ENCODE peak calls at places on chromosomes 4 and X, in four cellular contexts. F is fibroblast of the aortic adventitia, E is endothelial cell, W is natural killer cell. R is an unnamed sample.

GRCh38 chrX:132033166-132033565 is 10.1 kb downstream of the STK26 start:
- DNase-seq in E (no peak), F (no peak), W (no peak), R (no peak)

GRCh38 chrX:81195712-81196111 is 6.0 kb downstream of the HMGN5 start:
- DNase-seq in F (peak; percentile 66), E (peak; percentile 42), W (peak; percentile 28), R (peak; percentile 16)

GRCh38 chrX:115591420-115591819 is 30.4 kb downstream of the PLS3 start:
- DNase-seq in W (no peak), E (no peak), F (no peak), R (no peak)

GRCh38 chr4:99054428-99054994 is 34.1 kb downstream of the ADH5 start:
- DNase-seq in W (no peak), E (no peak), F (no peak), R (no peak)

GRCh38 chr4:152513078-152513477 is 22.8 kb downstream of the FBXW7 start:
- DNase-seq in F (no peak), E (no peak), W (no peak), R (no peak)

GRCh38 chrX:121256653-121257052 is 209.2 kb downstream of the GLUD2 start:
- DNase-seq in E (no peak), W (no peak), F (peak; percentile 25), R (no peak)

GRCh38 chrX:137033774-137034507 is at the start of gene GPR101:
- DNase-seq in W (no peak), F (no peak), E (no peak), R (no peak)

GRCh38 chr4:26248647-26249046 is 72.2 kb upstream of the RBPJ start:
- DNase-seq in W (no peak), F (peak; percentile 91), E (no peak), R (no peak)

GRCh38 chrX:154409222-154409871 is at the start of gene DNASE1L1:
- DNase-seq in W (peak; percentile 30), E (peak; percentile 69), F (peak; percentile 78), R (peak; percentile 63)

GRCh38 chr4:8350841-8351461 is 81.4 kb downstream of the HTRA3 start:
- DNase-seq in W (no peak), F (no peak), E (no peak), R (no peak)

GRCh38 chrX:13067842-13068241 is 23.4 kb upstream of the FAM9C start:
- DNase-seq in F (no peak), E (no peak), W (no peak), R (no peak)

GRCh38 chrX:115147220-115147619 is 42.0 kb upstream of the RBMXL3 start:
- DNase-seq in E (no peak), F (peak; percentile 50), W (no peak), R (no peak)

GRCh38 chrX:126723881-126724280 is 95.6 kb upstream of the PRR32 start:
- DNase-seq in W (no peak), F (no peak), E (no peak), R (no peak)

GRCh38 chr4:87391783-87392054 is 731 bp upstream of the HSD17B11 start:
- DNase-seq in W (no peak), E (no peak), F (no peak), R (no peak)

GRCh38 chr4:175916636-175917351 is 104.7 kb upstream of the GPM6A start:
- DNase-seq in W (no peak), F (no peak), E (no peak), R (no peak)

GRCh38 chrX:108310511-108310910 is 127.7 kb downstream of the COL4A6 start:
- DNase-seq in E (no peak), W (no peak), F (peak; percentile 58), R (no peak)

GRCh38 chrX:72061091-72061490 is 70.6 kb downstream of the RTL5 start:
- DNase-seq in E (no peak), W (no peak), F (peak; percentile 12), R (no peak)

GRCh38 chrX:48905090-48905790 is 6.2 kb downstream of the SLC35A2 start:
- DNase-seq in F (no peak), E (no peak), W (no peak), R (no peak)

GRCh38 chr4:7680106-7680505 is 245.4 kb upstream of the PSAPL1 start:
- DNase-seq in W (no peak), F (no peak), E (no peak), R (no peak)

GRCh38 chr4:48594185-48594584 is 104.1 kb downstream of the ZAR1 start:
- DNase-seq in E (peak; percentile 42), W (no peak), F (peak; percentile 18), R (no peak)

GRCh38 chr4:34676390-34676789 is 1567.9 kb downstream of the ARAP2 start:
- DNase-seq in E (no peak), W (no peak), F (no peak), R (no peak)

GRCh38 chr4:80767944-80768343 is 262.6 kb upstream of the BMP3 start:
- DNase-seq in E (no peak), F (no peak), W (no peak), R (no peak)

GRCh38 chr4:91198951-91199350 is 1071.8 kb downstream of the CCSER1 start:
- DNase-seq in W (no peak), E (no peak), F (no peak), R (no peak)

GRCh38 chr4:155208258-155209054 is at the start of gene NPY2R:
- DNase-seq in W (no peak), F (no peak), E (peak; percentile 70), R (peak; percentile 58)

GRCh38 chrX:3788494-3789233 is 75.2 kb upstream of the PRKX start:
- DNase-seq in W (no peak), E (peak; percentile 26), F (no peak), R (no peak)

GRCh38 chr4:37982736-37983135 is 22.5 kb downstream of the PTTG2 start:
- DNase-seq in E (no peak), W (no peak), F (no peak), R (no peak)

GRCh38 chr4:176981551-176981950 is 188.8 kb upstream of the VEGFC start:
- DNase-seq in W (no peak), E (no peak), F (peak; percentile 85), R (no peak)

GRCh38 chrX:111543212-111543762 is 31.8 kb downstream of the SERTM2 start:
- DNase-seq in W (no peak), E (no peak), F (no peak), R (no peak)

GRCh38 chrX:118177708-118178107 is 61.1 kb upstream of the KLHL13 start:
- DNase-seq in W (no peak), E (no peak), F (no peak), R (no peak)
- TF ChIP-seq CTCF in W (no peak), E (no peak), F (no peak), R (no peak)

DNA sequence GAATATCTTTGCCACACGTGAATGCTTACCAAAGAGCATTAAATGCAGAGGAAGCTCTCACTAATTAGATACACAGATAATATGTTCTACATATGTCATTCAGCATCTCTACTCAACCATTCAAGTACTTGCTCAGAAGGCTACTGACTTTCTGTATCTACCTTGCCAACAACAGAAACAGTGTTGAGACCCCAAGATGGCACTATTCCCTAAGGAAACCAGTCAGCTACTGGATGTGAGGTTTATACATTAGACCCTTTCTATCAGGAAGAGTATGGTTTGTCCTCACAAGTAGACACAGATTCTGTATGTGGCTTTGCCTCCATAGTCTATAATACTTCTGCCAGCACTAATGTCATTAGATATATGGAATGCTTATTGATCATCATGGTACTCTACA is 443.9 kb upstream of the INTU start:
- DNase-seq in W (no peak), E (no peak), F (no peak), R (no peak)
- TF ChIP-seq CTCF in W (no peak), E (no peak), F (no peak), R (peak; percentile 14)

DNA sequence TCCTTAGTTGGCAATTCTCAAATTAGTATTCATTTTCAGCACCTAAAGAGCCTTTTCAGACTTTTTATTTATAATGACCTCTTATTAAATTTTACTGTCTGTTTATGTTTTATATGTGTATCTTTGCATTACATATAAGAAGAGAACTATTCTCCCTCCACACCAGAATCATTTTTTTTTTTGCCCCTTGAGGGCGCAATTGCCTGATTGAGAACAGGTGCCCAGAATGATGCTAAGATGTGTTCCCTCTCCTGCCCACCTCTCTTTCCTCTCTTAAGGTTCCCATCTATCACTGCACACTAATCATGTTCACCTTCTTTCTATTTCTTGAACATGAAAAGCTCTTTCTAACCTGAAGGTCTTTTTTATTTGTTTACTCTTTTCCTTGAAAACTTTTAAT is 44.2 kb upstream of the ADAM29 start:
- DNase-seq in F (peak; percentile 1), W (no peak), E (no peak), R (no peak)
- TF ChIP-seq CTCF in F (no peak), W (no peak), E (no peak), R (peak; percentile 37)

DNA sequence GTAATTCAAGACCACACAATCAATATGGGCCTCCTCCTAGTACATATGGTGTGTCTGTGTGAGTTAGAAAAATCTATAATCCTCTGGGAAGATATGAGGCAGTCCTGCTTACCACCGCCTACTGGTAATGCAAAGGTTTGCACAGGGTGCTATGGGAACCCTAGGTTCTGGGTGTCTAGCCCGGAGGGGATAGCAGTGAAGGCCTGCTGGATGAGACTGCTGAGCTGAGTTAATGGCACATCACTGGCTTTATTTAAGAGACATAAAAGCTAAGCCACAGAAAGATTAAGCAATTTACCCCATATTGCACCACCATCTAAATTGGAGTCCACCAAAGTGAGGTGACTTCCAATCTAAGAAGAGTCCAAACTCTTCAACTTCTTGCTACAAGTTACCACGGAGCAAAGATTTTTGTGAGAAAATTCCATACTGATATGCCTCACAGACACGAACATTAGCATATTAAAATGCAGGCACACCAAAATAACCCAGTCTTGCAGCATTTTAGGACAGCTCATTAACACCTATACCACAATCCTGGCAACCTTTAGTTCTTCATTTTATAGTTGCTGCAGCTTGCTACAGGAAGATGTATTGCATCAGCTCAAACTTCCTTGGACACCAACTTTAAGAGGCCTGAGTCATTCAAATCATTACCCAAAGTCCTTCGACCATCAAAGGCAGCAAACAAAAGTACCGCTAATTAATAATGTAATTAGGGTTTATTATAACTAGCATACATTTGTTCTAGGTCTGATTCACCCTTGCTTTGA is 13.7 kb downstream of the DGKK start:
- DNase-seq in E (no peak), F (no peak), W (no peak), R (no peak)
- TF ChIP-seq CTCF in E (no peak), F (no peak), W (no peak), R (no peak)

GRCh38 chr4:53748328-53748772 is 157.1 kb upstream of the LNX1 start:
- DNase-seq in E (no peak), W (no peak), F (no peak), R (no peak)

GRCh38 chr4:53747401-53747800 is 156.1 kb upstream of the LNX1 start:
- DNase-seq in E (no peak), W (no peak), F (peak; percentile 65), R (no peak)

DNA sequence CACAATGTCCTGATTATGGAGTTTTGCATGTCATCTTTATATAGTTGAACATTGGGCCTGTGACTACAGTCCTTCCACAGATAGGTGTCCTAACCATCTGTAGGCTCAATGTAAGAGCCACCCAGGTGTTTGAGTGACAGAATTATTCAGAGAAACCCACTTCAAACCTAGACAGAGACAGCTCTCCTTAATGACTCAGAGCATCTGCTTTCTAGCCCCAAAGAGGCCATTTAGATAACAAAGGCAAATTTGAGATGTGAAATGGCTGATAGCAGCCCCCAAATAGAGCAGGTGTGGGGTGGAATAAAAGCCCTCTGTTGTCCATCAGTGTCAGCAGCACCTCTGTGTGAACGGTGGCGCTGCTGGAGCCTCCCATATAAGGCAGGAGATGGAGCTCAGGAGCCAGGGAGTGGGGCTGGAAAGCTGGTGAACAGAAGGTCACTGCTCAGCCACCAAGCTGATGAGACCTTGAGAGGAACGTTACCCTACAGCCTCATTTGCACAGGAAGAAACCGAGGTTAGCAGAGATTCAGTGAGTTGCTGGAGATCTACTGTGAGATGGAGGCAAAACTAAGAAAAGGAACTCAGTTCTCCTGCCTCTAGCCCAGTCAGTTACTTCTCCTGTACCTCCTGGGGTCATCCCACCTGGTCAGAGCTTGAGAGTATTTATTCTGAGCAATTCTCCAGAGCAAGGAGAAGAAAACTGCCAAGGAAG is 153.3 kb upstream of the LNX1 start:
- DNase-seq in W (no peak), F (no peak), E (no peak), R (no peak)
- TF ChIP-seq CTCF in W (no peak), F (no peak), E (no peak), R (no peak)